ENCODE peak calls at places on chromosomes 11 and 22, in four cellular contexts. T is IMR-90, I is fibroblast of pulmonary artery, S is ovary. L is an unnamed sample.

GRCh38 chr11:2689551-2690260 is 10.1 kb downstream of the KCNQ1OT1 start:
- DNase-seq in T (no peak), I (no peak), S (peak; percentile 10), L (no peak)

GRCh38 chr11:12719221-12719620 is 45.0 kb downstream of the TEAD1 start:
- DNase-seq in T (peak; percentile 43), I (no peak), S (no peak), L (no peak)

GRCh38 chr11:110948112-110948511 is 235.9 kb upstream of the ARHGAP20 start:
- DNase-seq in T (peak; percentile 49), I (peak; percentile 42), S (no peak), L (no peak)

GRCh38 chr11:62513651-62514050 is 33.0 kb downstream of the AHNAK start:
- DNase-seq in T (no peak), I (no peak), S (no peak), L (no peak)

GRCh38 chr11:77118971-77119370 is 9.1 kb upstream of the MYO7A start:
- DNase-seq in T (no peak), I (no peak), S (no peak), L (no peak)

GRCh38 chr22:47240116-47240515 is 477.7 kb downstream of the TBC1D22A start:
- DNase-seq in T (no peak), I (no peak), S (no peak), L (no peak)

GRCh38 chr11:72519220-72519881 is 85.0 kb upstream of the CLPB start:
- DNase-seq in T (peak; percentile 12), I (no peak), S (no peak), L (no peak)

GRCh38 chr11:9039194-9039593 is 35.4 kb upstream of the NRIP3 start:
- DNase-seq in T (peak; percentile 3), I (peak; percentile 11), S (no peak), L (no peak)

GRCh38 chr11:69209421-69209820 is 53.7 kb downstream of the SMIM38 start:
- DNase-seq in T (no peak), I (no peak), S (no peak), L (no peak)

GRCh38 chr11:71406681-71407080 is 41.5 kb downstream of the DHCR7 start:
- DNase-seq in T (no peak), I (no peak), S (no peak), L (no peak)

GRCh38 chr11:124740277-124740882 is 638 bp downstream of the NRGN start:
- DNase-seq in T (no peak), I (peak; percentile 39), S (no peak), L (no peak)

GRCh38 chr11:1218788-1219445 is 3.9 kb upstream of the MUC5B start:
- DNase-seq in T (no peak), I (no peak), S (no peak), L (no peak)

GRCh38 chr11:117563556-117563955 is 233.5 kb downstream of the DSCAML1 start:
- DNase-seq in T (no peak), I (no peak), S (no peak), L (no peak)

GRCh38 chr22:27129266-27129665 is 471.9 kb downstream of the MIAT start:
- DNase-seq in T (peak; percentile 74), I (peak; percentile 85), S (no peak), L (no peak)

GRCh38 chr22:32627091-32627490 is 152.5 kb downstream of the FBXO7 start:
- DNase-seq in T (no peak), I (no peak), S (no peak), L (no peak)

GRCh38 chr11:1629326-1630185 is at the start of gene KRTAP5-5:
- DNase-seq in T (no peak), I (no peak), S (no peak), L (no peak)

GRCh38 chr11:117410861-117411725 is 83.4 kb downstream of the CEP164 start:
- DNase-seq in T (no peak), I (no peak), S (no peak), L (no peak)

GRCh38 chr11:125274774-125275173 is 110.2 kb downstream of the PKNOX2 start:
- DNase-seq in T (no peak), I (no peak), S (no peak), L (no peak)

GRCh38 chr11:71252434-71252781 is at the start of gene SHANK2:
- DNase-seq in T (no peak), I (no peak), S (no peak), L (no peak)

GRCh38 chr11:13316528-13316961 is 39.0 kb downstream of the BMAL1 start:
- DNase-seq in T (peak; percentile 55), I (peak; percentile 72), S (peak; percentile 57), L (no peak)

GRCh38 chr11:47270331-47271271 is 668 bp downstream of the MADD start:
- DNase-seq in T (peak; percentile 72), I (peak; percentile 62), S (no peak), L (no peak)

GRCh38 chr11:2443406-2443805 is 908 bp downstream of the TRPM5 start:
- DNase-seq in T (no peak), I (no peak), S (no peak), L (no peak)

GRCh38 chr11:118176400-118177134 is at the start of gene SCN2B:
- DNase-seq in T (peak; percentile 7), I (no peak), S (no peak), L (no peak)

GRCh38 chr22:29726104-29726503 is 6.3 kb downstream of the CABP7 start:
- DNase-seq in T (no peak), I (no peak), S (no peak), L (no peak)

GRCh38 chr11:7872913-7873312 is 58.2 kb downstream of the OR10A6 start:
- DNase-seq in T (no peak), I (no peak), S (no peak), L (no peak)

GRCh38 chr22:22552630-22553029 is 6.4 kb downstream of the PRAME start:
- DNase-seq in T (no peak), I (peak; percentile 14), S (no peak), L (no peak)

GRCh38 chr22:33835196-33835788 is 85.0 kb downstream of the LARGE1 start:
- DNase-seq in T (no peak), I (no peak), S (no peak), L (no peak)
- H3K4me3 ChIP-seq in T (no peak overlapping the region), I (no peak overlapping the region), S (no peak overlapping the region), L (no peak overlapping the region)

GRCh38 chr11:42972741-42973140 is 339.1 kb upstream of the API5 start:
- DNase-seq in T (no peak), I (no peak), S (no peak), L (no peak)

GRCh38 chr11:42976636-42977217 is 335.1 kb upstream of the API5 start:
- DNase-seq in T (no peak), I (no peak), S (no peak), L (no peak)

GRCh38 chr11:42974510-42974909 is 337.3 kb upstream of the API5 start:
- DNase-seq in T (no peak), I (no peak), S (no peak), L (no peak)
- TF ChIP-seq CTCF in T (no peak), I (no peak), S (no peak), L (no peak)

DNA sequence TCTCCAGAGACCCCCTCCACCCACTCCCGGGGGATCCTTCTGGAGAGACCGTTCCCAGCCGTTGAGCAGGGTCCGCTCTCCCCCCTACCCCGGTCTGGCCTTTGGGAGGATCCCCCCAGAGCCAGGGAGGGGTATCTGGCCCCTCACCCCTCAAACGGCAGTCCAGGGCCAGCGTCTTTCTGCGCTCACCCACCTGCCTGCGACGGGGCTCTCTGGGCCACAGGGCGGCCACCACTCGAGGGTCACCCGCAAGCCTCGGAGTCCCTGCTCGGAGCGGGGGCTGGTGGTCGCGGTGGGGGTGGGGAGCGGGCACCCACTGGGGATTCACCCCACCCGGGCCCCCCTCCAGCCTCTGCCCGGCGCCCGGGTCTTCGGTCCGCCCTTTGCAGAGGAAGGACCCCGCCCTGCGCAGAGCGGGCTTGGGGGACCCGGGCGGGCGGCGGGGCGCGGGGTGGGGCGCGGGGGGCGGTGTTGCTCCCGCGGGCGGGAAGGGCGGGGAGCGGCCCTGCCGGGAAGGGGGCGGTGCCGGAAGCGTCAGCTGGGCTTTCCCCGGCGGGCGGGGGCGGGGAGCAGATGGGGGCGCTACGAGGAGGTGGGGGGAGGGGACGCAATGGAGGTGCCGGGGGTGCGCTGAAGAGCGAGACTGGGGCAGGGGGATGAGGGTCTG is 16.6 kb downstream of the CRELD2 start:
- DNase-seq in T (peak; percentile 39), I (peak; percentile 62), S (peak; percentile 89), L (no peak)
- H3K4me3 ChIP-seq in T (peak overlapping the region; percentile 30), I (peak overlapping the region; percentile 39), S (peak overlapping the region; percentile 42), L (peak overlapping the region; percentile 45)

GRCh38 chr11:128839081-128839480 is 28.0 kb downstream of the KCNJ1 start:
- DNase-seq in T (no peak), I (no peak), S (no peak), L (no peak)

GRCh38 chr11:128840137-128840536 is 27.0 kb downstream of the KCNJ1 start:
- DNase-seq in T (no peak), I (no peak), S (no peak), L (no peak)

GRCh38 chr11:128840783-128841182 is 26.3 kb downstream of the KCNJ1 start:
- DNase-seq in T (no peak), I (no peak), S (no peak), L (no peak)

GRCh38 chr11:128843198-128843766 is 23.8 kb downstream of the KCNJ1 start:
- DNase-seq in T (no peak), I (no peak), S (no peak), L (no peak)

GRCh38 chr11:128841461-128842072 is 25.5 kb downstream of the KCNJ1 start:
- DNase-seq in T (no peak), I (no peak), S (no peak), L (no peak)
- TF ChIP-seq CTCF in T (no peak), I (no peak), S (no peak), L (no peak)

GRCh38 chr11:114291381-114291780 is 4.8 kb upstream of the NNMT start:
- DNase-seq in T (peak; percentile 66), I (peak; percentile 84), S (no peak), L (no peak)
- H3K4me3 ChIP-seq in T (no peak overlapping the region), I (peak overlapping the region; percentile 28), S (no peak overlapping the region), L (no peak overlapping the region)

DNA sequence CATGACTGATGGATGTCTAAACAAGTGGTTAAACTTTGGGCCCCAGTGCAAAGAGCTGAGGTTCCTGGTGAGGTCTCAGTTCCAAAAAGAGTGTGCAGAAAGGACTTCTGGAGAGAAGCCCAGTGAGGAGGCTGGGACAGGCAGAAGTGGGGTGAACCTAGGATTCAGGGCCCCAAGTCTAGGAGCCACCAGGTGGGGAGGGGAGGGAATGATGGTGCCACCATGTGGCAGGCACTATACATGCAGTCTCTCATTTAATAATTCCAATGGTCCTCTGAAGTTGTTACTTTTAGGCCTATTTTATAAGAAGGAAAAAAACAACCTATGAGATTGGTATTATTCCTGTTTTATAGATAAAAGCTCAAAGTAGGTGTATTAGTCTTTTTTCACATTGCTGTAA is 102.0 kb downstream of the INSC start:
- DNase-seq in T (no peak), I (no peak), S (no peak), L (no peak)
- TF ChIP-seq CTCF in T (peak; percentile 44), I (peak; percentile 44), S (no peak), L (peak; percentile 36)

DNA sequence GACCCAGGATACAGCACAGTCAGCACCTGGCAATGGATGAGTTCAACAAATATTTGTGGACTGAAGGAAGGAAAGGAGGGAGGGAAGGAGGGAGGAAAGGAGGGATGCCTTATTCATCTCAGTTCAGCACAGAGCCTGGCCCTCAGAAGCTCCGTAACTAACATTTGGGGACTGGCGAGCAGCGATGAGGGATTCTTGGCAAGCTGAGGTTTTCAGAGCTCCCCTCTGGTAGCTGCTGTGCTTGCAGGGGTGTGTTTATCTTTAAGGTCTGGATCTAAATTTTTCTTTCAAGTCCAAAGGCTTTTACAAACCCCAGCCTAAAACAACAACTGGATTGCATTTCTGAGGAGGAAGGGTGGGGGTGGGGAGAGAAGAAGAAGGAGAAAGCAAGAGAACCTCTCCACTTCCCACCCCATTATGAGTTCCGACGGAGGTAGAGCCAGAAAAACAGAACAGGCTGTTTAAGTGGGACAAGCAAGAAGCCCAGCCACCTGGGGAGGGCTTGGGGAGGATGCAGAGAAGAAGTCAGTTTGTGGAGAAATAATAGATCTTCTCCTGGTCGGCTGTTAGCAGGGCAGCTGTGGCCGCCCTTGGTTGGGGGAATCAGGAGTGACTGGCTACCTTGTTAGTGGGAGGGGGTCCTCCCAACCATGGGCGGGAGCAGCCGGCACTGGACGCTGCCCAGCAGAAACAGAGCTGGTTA is 77.8 kb downstream of the TSPAN18 start:
- DNase-seq in T (peak; percentile 20), I (no peak), S (no peak), L (no peak)
- H3K4me3 ChIP-seq in T (no peak overlapping the region), I (no peak overlapping the region), S (no peak overlapping the region), L (no peak overlapping the region)